ENCODE peak calls at places on chromosomes 11 and 22, in nine cellular contexts. One of them, this sample, is unnamed.

GRCh38 chr11:119737678-119738439 is 8.9 kb upstream of the NECTIN1 start:
- DNase-seq in stimulated activated CD4-positive, alpha-beta T cell treated with anti-CD3 and anti-CD28 coated beads, TNF-alpha, amount 100 ng/mL, for 24 hours: no peak
- DNase-seq in posterior vena cava: no peak
- DNase-seq in NCI-H1092: no peak
- DNase-seq in activated CD8-positive, alpha-beta memory T cell treated with anti-CD3 and anti-CD28 coated beads for 24 hours: no peak
- DNase-seq in Kasumi-1: no peak
- DNase-seq in Ammon's horn: no peak
- DNase-seq in T-helper 1 cell: no peak
- DNase-seq in H1: no peak
- DNase-seq in this sample: no peak

GRCh38 chr11:43053638-43054412 is 258.0 kb upstream of the API5 start:
- DNase-seq in stimulated activated CD4-positive, alpha-beta T cell treated with anti-CD3 and anti-CD28 coated beads, TNF-alpha, amount 100 ng/mL, for 24 hours: no peak
- DNase-seq in posterior vena cava: no peak
- DNase-seq in NCI-H1092: no peak
- DNase-seq in activated CD8-positive, alpha-beta memory T cell treated with anti-CD3 and anti-CD28 coated beads for 24 hours: no peak
- DNase-seq in Kasumi-1: no peak
- DNase-seq in Ammon's horn: no peak
- DNase-seq in T-helper 1 cell: no peak
- DNase-seq in H1: no peak
- DNase-seq in this sample: no peak

GRCh38 chr11:77187776-77188175 is 59.7 kb downstream of the MYO7A start:
- DNase-seq in stimulated activated CD4-positive, alpha-beta T cell treated with anti-CD3 and anti-CD28 coated beads, TNF-alpha, amount 100 ng/mL, for 24 hours: no peak
- DNase-seq in posterior vena cava: no peak
- DNase-seq in NCI-H1092: no peak
- DNase-seq in activated CD8-positive, alpha-beta memory T cell treated with anti-CD3 and anti-CD28 coated beads for 24 hours: no peak
- DNase-seq in Kasumi-1: no peak
- DNase-seq in Ammon's horn: no peak
- DNase-seq in T-helper 1 cell: no peak
- DNase-seq in H1: no peak
- DNase-seq in this sample: no peak

GRCh38 chr22:17910561-17911311 is 113.6 kb downstream of the MICAL3 start:
- DNase-seq in stimulated activated CD4-positive, alpha-beta T cell treated with anti-CD3 and anti-CD28 coated beads, TNF-alpha, amount 100 ng/mL, for 24 hours: no peak
- DNase-seq in posterior vena cava: peak
- DNase-seq in NCI-H1092: no peak
- DNase-seq in activated CD8-positive, alpha-beta memory T cell treated with anti-CD3 and anti-CD28 coated beads for 24 hours: no peak
- DNase-seq in Kasumi-1: no peak
- DNase-seq in Ammon's horn: peak
- DNase-seq in T-helper 1 cell: no peak
- DNase-seq in H1: peak
- DNase-seq in this sample: no peak

GRCh38 chr22:28344893-28345292 is 334.7 kb downstream of the TTC28 start:
- DNase-seq in stimulated activated CD4-positive, alpha-beta T cell treated with anti-CD3 and anti-CD28 coated beads, TNF-alpha, amount 100 ng/mL, for 24 hours: no peak
- DNase-seq in posterior vena cava: no peak
- DNase-seq in NCI-H1092: no peak
- DNase-seq in activated CD8-positive, alpha-beta memory T cell treated with anti-CD3 and anti-CD28 coated beads for 24 hours: no peak
- DNase-seq in Kasumi-1: no peak
- DNase-seq in Ammon's horn: no peak
- DNase-seq in T-helper 1 cell: no peak
- DNase-seq in H1: no peak
- DNase-seq in this sample: no peak

GRCh38 chr22:39242809-39243442 is 1.9 kb downstream of the PDGFB start:
- DNase-seq in stimulated activated CD4-positive, alpha-beta T cell treated with anti-CD3 and anti-CD28 coated beads, TNF-alpha, amount 100 ng/mL, for 24 hours: no peak
- DNase-seq in posterior vena cava: no peak
- DNase-seq in NCI-H1092: no peak
- DNase-seq in activated CD8-positive, alpha-beta memory T cell treated with anti-CD3 and anti-CD28 coated beads for 24 hours: no peak
- DNase-seq in Kasumi-1: no peak
- DNase-seq in Ammon's horn: no peak
- DNase-seq in T-helper 1 cell: peak
- DNase-seq in H1: peak
- DNase-seq in this sample: no peak

GRCh38 chr11:77129069-77129840 is 1.2 kb downstream of the MYO7A start:
- DNase-seq in stimulated activated CD4-positive, alpha-beta T cell treated with anti-CD3 and anti-CD28 coated beads, TNF-alpha, amount 100 ng/mL, for 24 hours: no peak
- DNase-seq in posterior vena cava: no peak
- DNase-seq in NCI-H1092: no peak
- DNase-seq in activated CD8-positive, alpha-beta memory T cell treated with anti-CD3 and anti-CD28 coated beads for 24 hours: no peak
- DNase-seq in Kasumi-1: no peak
- DNase-seq in Ammon's horn: no peak
- DNase-seq in T-helper 1 cell: no peak
- DNase-seq in H1: no peak
- DNase-seq in this sample: no peak

GRCh38 chr22:24355574-24355973 is 71.8 kb upstream of the ADORA2A start:
- DNase-seq in stimulated activated CD4-positive, alpha-beta T cell treated with anti-CD3 and anti-CD28 coated beads, TNF-alpha, amount 100 ng/mL, for 24 hours: no peak
- DNase-seq in posterior vena cava: no peak
- DNase-seq in NCI-H1092: no peak
- DNase-seq in activated CD8-positive, alpha-beta memory T cell treated with anti-CD3 and anti-CD28 coated beads for 24 hours: no peak
- DNase-seq in Kasumi-1: peak
- DNase-seq in Ammon's horn: no peak
- DNase-seq in T-helper 1 cell: no peak
- DNase-seq in H1: no peak
- DNase-seq in this sample: no peak

GRCh38 chr11:17986007-17986710 is 26.7 kb downstream of the SERGEF start:
- DNase-seq in stimulated activated CD4-positive, alpha-beta T cell treated with anti-CD3 and anti-CD28 coated beads, TNF-alpha, amount 100 ng/mL, for 24 hours: no peak
- DNase-seq in posterior vena cava: peak
- DNase-seq in NCI-H1092: no peak
- DNase-seq in activated CD8-positive, alpha-beta memory T cell treated with anti-CD3 and anti-CD28 coated beads for 24 hours: no peak
- DNase-seq in Kasumi-1: no peak
- DNase-seq in Ammon's horn: no peak
- DNase-seq in T-helper 1 cell: no peak
- DNase-seq in H1: no peak
- DNase-seq in this sample: no peak

GRCh38 chr11:2256293-2256913 is 14.0 kb downstream of the ASCL2 start:
- DNase-seq in stimulated activated CD4-positive, alpha-beta T cell treated with anti-CD3 and anti-CD28 coated beads, TNF-alpha, amount 100 ng/mL, for 24 hours: no peak
- DNase-seq in posterior vena cava: no peak
- DNase-seq in NCI-H1092: no peak
- DNase-seq in activated CD8-positive, alpha-beta memory T cell treated with anti-CD3 and anti-CD28 coated beads for 24 hours: peak
- DNase-seq in Kasumi-1: no peak
- DNase-seq in Ammon's horn: no peak
- DNase-seq in T-helper 1 cell: no peak
- DNase-seq in H1: no peak
- DNase-seq in this sample: no peak

GRCh38 chr11:30328676-30329075 is 5.8 kb downstream of the ARL14EP start:
- DNase-seq in stimulated activated CD4-positive, alpha-beta T cell treated with anti-CD3 and anti-CD28 coated beads, TNF-alpha, amount 100 ng/mL, for 24 hours: no peak
- DNase-seq in posterior vena cava: no peak
- DNase-seq in NCI-H1092: no peak
- DNase-seq in activated CD8-positive, alpha-beta memory T cell treated with anti-CD3 and anti-CD28 coated beads for 24 hours: no peak
- DNase-seq in Kasumi-1: no peak
- DNase-seq in Ammon's horn: no peak
- DNase-seq in T-helper 1 cell: no peak
- DNase-seq in H1: no peak
- DNase-seq in this sample: no peak

GRCh38 chr22:22817468-22818201 is 70.0 kb upstream of the IGLL5 start:
- DNase-seq in stimulated activated CD4-positive, alpha-beta T cell treated with anti-CD3 and anti-CD28 coated beads, TNF-alpha, amount 100 ng/mL, for 24 hours: no peak
- DNase-seq in posterior vena cava: no peak
- DNase-seq in NCI-H1092: no peak
- DNase-seq in activated CD8-positive, alpha-beta memory T cell treated with anti-CD3 and anti-CD28 coated beads for 24 hours: no peak
- DNase-seq in Kasumi-1: no peak
- DNase-seq in Ammon's horn: no peak
- DNase-seq in T-helper 1 cell: no peak
- DNase-seq in H1: no peak
- DNase-seq in this sample: no peak

GRCh38 chr11:125062931-125063428 is at the start of gene SLC37A2:
- DNase-seq in stimulated activated CD4-positive, alpha-beta T cell treated with anti-CD3 and anti-CD28 coated beads, TNF-alpha, amount 100 ng/mL, for 24 hours: no peak
- DNase-seq in posterior vena cava: peak
- DNase-seq in NCI-H1092: peak
- DNase-seq in activated CD8-positive, alpha-beta memory T cell treated with anti-CD3 and anti-CD28 coated beads for 24 hours: peak
- DNase-seq in Kasumi-1: peak
- DNase-seq in Ammon's horn: peak
- DNase-seq in T-helper 1 cell: no peak
- DNase-seq in H1: no peak
- DNase-seq in this sample: no peak

GRCh38 chr11:10298342-10298741 is 4.3 kb upstream of the SBF2 start:
- DNase-seq in stimulated activated CD4-positive, alpha-beta T cell treated with anti-CD3 and anti-CD28 coated beads, TNF-alpha, amount 100 ng/mL, for 24 hours: no peak
- DNase-seq in posterior vena cava: no peak
- DNase-seq in NCI-H1092: no peak
- DNase-seq in activated CD8-positive, alpha-beta memory T cell treated with anti-CD3 and anti-CD28 coated beads for 24 hours: no peak
- DNase-seq in Kasumi-1: peak
- DNase-seq in Ammon's horn: no peak
- DNase-seq in T-helper 1 cell: no peak
- DNase-seq in H1: no peak
- DNase-seq in this sample: no peak

GRCh38 chr11:117492578-117493251 is 165.1 kb downstream of the CEP164 start:
- DNase-seq in stimulated activated CD4-positive, alpha-beta T cell treated with anti-CD3 and anti-CD28 coated beads, TNF-alpha, amount 100 ng/mL, for 24 hours: no peak
- DNase-seq in posterior vena cava: no peak
- DNase-seq in NCI-H1092: no peak
- DNase-seq in activated CD8-positive, alpha-beta memory T cell treated with anti-CD3 and anti-CD28 coated beads for 24 hours: no peak
- DNase-seq in Kasumi-1: no peak
- DNase-seq in Ammon's horn: peak
- DNase-seq in T-helper 1 cell: no peak
- DNase-seq in H1: peak
- DNase-seq in this sample: no peak

GRCh38 chr11:62337682-62338181 is 484 bp downstream of the ASRGL1 start:
- DNase-seq in stimulated activated CD4-positive, alpha-beta T cell treated with anti-CD3 and anti-CD28 coated beads, TNF-alpha, amount 100 ng/mL, for 24 hours: no peak
- DNase-seq in posterior vena cava: peak
- DNase-seq in NCI-H1092: peak
- DNase-seq in activated CD8-positive, alpha-beta memory T cell treated with anti-CD3 and anti-CD28 coated beads for 24 hours: no peak
- DNase-seq in Kasumi-1: no peak
- DNase-seq in Ammon's horn: peak
- DNase-seq in T-helper 1 cell: no peak
- DNase-seq in H1: no peak
- DNase-seq in this sample: no peak

GRCh38 chr11:126124284-126124683 is 61.6 kb upstream of the CDON start:
- DNase-seq in stimulated activated CD4-positive, alpha-beta T cell treated with anti-CD3 and anti-CD28 coated beads, TNF-alpha, amount 100 ng/mL, for 24 hours: no peak
- DNase-seq in posterior vena cava: no peak
- DNase-seq in NCI-H1092: peak
- DNase-seq in activated CD8-positive, alpha-beta memory T cell treated with anti-CD3 and anti-CD28 coated beads for 24 hours: no peak
- DNase-seq in Kasumi-1: no peak
- DNase-seq in Ammon's horn: no peak
- DNase-seq in T-helper 1 cell: no peak
- DNase-seq in H1: no peak
- DNase-seq in this sample: no peak

GRCh38 chr11:64339754-64340408 is at the start of gene CCDC88B:
- DNase-seq in stimulated activated CD4-positive, alpha-beta T cell treated with anti-CD3 and anti-CD28 coated beads, TNF-alpha, amount 100 ng/mL, for 24 hours: peak
- DNase-seq in posterior vena cava: peak
- DNase-seq in NCI-H1092: no peak
- DNase-seq in activated CD8-positive, alpha-beta memory T cell treated with anti-CD3 and anti-CD28 coated beads for 24 hours: peak
- DNase-seq in Kasumi-1: peak
- DNase-seq in Ammon's horn: peak
- DNase-seq in T-helper 1 cell: peak
- DNase-seq in H1: no peak
- DNase-seq in this sample: no peak

GRCh38 chr11:106101797-106102196 is 24.3 kb downstream of the AASDHPPT start:
- DNase-seq in stimulated activated CD4-positive, alpha-beta T cell treated with anti-CD3 and anti-CD28 coated beads, TNF-alpha, amount 100 ng/mL, for 24 hours: no peak
- DNase-seq in posterior vena cava: no peak
- DNase-seq in NCI-H1092: no peak
- DNase-seq in activated CD8-positive, alpha-beta memory T cell treated with anti-CD3 and anti-CD28 coated beads for 24 hours: no peak
- DNase-seq in Kasumi-1: no peak
- DNase-seq in Ammon's horn: no peak
- DNase-seq in T-helper 1 cell: no peak
- DNase-seq in H1: no peak
- DNase-seq in this sample: no peak

GRCh38 chr11:102798012-102798746 is at the start of gene MMP1:
- DNase-seq in stimulated activated CD4-positive, alpha-beta T cell treated with anti-CD3 and anti-CD28 coated beads, TNF-alpha, amount 100 ng/mL, for 24 hours: no peak
- DNase-seq in posterior vena cava: no peak
- DNase-seq in NCI-H1092: no peak
- DNase-seq in activated CD8-positive, alpha-beta memory T cell treated with anti-CD3 and anti-CD28 coated beads for 24 hours: no peak
- DNase-seq in Kasumi-1: no peak
- DNase-seq in Ammon's horn: no peak
- DNase-seq in T-helper 1 cell: no peak
- DNase-seq in H1: no peak
- DNase-seq in this sample: no peak

GRCh38 chr11:66233301-66233700 is 35.1 kb upstream of the RAB1B start:
- DNase-seq in stimulated activated CD4-positive, alpha-beta T cell treated with anti-CD3 and anti-CD28 coated beads, TNF-alpha, amount 100 ng/mL, for 24 hours: no peak
- DNase-seq in posterior vena cava: no peak
- DNase-seq in NCI-H1092: no peak
- DNase-seq in activated CD8-positive, alpha-beta memory T cell treated with anti-CD3 and anti-CD28 coated beads for 24 hours: no peak
- DNase-seq in Kasumi-1: no peak
- DNase-seq in Ammon's horn: no peak
- DNase-seq in T-helper 1 cell: no peak
- DNase-seq in H1: no peak
- DNase-seq in this sample: no peak

GRCh38 chr22:33569547-33569946 is 350.7 kb downstream of the LARGE1 start:
- DNase-seq in stimulated activated CD4-positive, alpha-beta T cell treated with anti-CD3 and anti-CD28 coated beads, TNF-alpha, amount 100 ng/mL, for 24 hours: no peak
- DNase-seq in posterior vena cava: no peak
- DNase-seq in NCI-H1092: no peak
- DNase-seq in activated CD8-positive, alpha-beta memory T cell treated with anti-CD3 and anti-CD28 coated beads for 24 hours: no peak
- DNase-seq in Kasumi-1: no peak
- DNase-seq in Ammon's horn: no peak
- DNase-seq in T-helper 1 cell: no peak
- DNase-seq in H1: no peak
- DNase-seq in this sample: no peak

GRCh38 chr11:25737071-25737675 is 594.8 kb upstream of the ANO3 start:
- DNase-seq in stimulated activated CD4-positive, alpha-beta T cell treated with anti-CD3 and anti-CD28 coated beads, TNF-alpha, amount 100 ng/mL, for 24 hours: no peak
- DNase-seq in posterior vena cava: no peak
- DNase-seq in NCI-H1092: no peak
- DNase-seq in activated CD8-positive, alpha-beta memory T cell treated with anti-CD3 and anti-CD28 coated beads for 24 hours: no peak
- DNase-seq in Kasumi-1: no peak
- DNase-seq in Ammon's horn: no peak
- DNase-seq in T-helper 1 cell: no peak
- DNase-seq in H1: no peak
- DNase-seq in this sample: no peak

GRCh38 chr11:87259731-87260130 is 222.0 kb downstream of the TMEM135 start:
- DNase-seq in stimulated activated CD4-positive, alpha-beta T cell treated with anti-CD3 and anti-CD28 coated beads, TNF-alpha, amount 100 ng/mL, for 24 hours: no peak
- DNase-seq in posterior vena cava: no peak
- DNase-seq in NCI-H1092: no peak
- DNase-seq in activated CD8-positive, alpha-beta memory T cell treated with anti-CD3 and anti-CD28 coated beads for 24 hours: no peak
- DNase-seq in Kasumi-1: no peak
- DNase-seq in Ammon's horn: peak
- DNase-seq in T-helper 1 cell: no peak
- DNase-seq in H1: no peak
- DNase-seq in this sample: no peak

GRCh38 chr22:48320671-48321515 is 1506.8 kb downstream of the BRD1 start:
- DNase-seq in stimulated activated CD4-positive, alpha-beta T cell treated with anti-CD3 and anti-CD28 coated beads, TNF-alpha, amount 100 ng/mL, for 24 hours: no peak
- DNase-seq in posterior vena cava: peak
- DNase-seq in NCI-H1092: no peak
- DNase-seq in activated CD8-positive, alpha-beta memory T cell treated with anti-CD3 and anti-CD28 coated beads for 24 hours: no peak
- DNase-seq in Kasumi-1: no peak
- DNase-seq in Ammon's horn: no peak
- DNase-seq in T-helper 1 cell: no peak
- DNase-seq in H1: no peak
- DNase-seq in this sample: no peak

GRCh38 chr22:26751217-26751616 is 93.8 kb downstream of the MIAT start:
- DNase-seq in stimulated activated CD4-positive, alpha-beta T cell treated with anti-CD3 and anti-CD28 coated beads, TNF-alpha, amount 100 ng/mL, for 24 hours: no peak
- DNase-seq in posterior vena cava: no peak
- DNase-seq in NCI-H1092: peak
- DNase-seq in activated CD8-positive, alpha-beta memory T cell treated with anti-CD3 and anti-CD28 coated beads for 24 hours: no peak
- DNase-seq in Kasumi-1: no peak
- DNase-seq in Ammon's horn: peak
- DNase-seq in T-helper 1 cell: no peak
- DNase-seq in H1: peak
- DNase-seq in this sample: no peak

GRCh38 chr11:121762820-121763219 is 310.1 kb upstream of the SORL1-AS1 start:
- DNase-seq in stimulated activated CD4-positive, alpha-beta T cell treated with anti-CD3 and anti-CD28 coated beads, TNF-alpha, amount 100 ng/mL, for 24 hours: no peak
- DNase-seq in posterior vena cava: no peak
- DNase-seq in NCI-H1092: peak
- DNase-seq in activated CD8-positive, alpha-beta memory T cell treated with anti-CD3 and anti-CD28 coated beads for 24 hours: no peak
- DNase-seq in Kasumi-1: no peak
- DNase-seq in Ammon's horn: peak
- DNase-seq in T-helper 1 cell: no peak
- DNase-seq in H1: no peak
- DNase-seq in this sample: no peak

GRCh38 chr11:132423266-132423665 is 1052.9 kb downstream of the NTM start:
- DNase-seq in stimulated activated CD4-positive, alpha-beta T cell treated with anti-CD3 and anti-CD28 coated beads, TNF-alpha, amount 100 ng/mL, for 24 hours: no peak
- DNase-seq in posterior vena cava: no peak
- DNase-seq in NCI-H1092: peak
- DNase-seq in activated CD8-positive, alpha-beta memory T cell treated with anti-CD3 and anti-CD28 coated beads for 24 hours: no peak
- DNase-seq in Kasumi-1: no peak
- DNase-seq in Ammon's horn: no peak
- DNase-seq in T-helper 1 cell: no peak
- DNase-seq in H1: no peak
- DNase-seq in this sample: no peak

GRCh38 chr11:36222755-36223635 is 66.2 kb downstream of the COMMD9 start:
- DNase-seq in stimulated activated CD4-positive, alpha-beta T cell treated with anti-CD3 and anti-CD28 coated beads, TNF-alpha, amount 100 ng/mL, for 24 hours: no peak
- DNase-seq in posterior vena cava: no peak
- DNase-seq in NCI-H1092: no peak
- DNase-seq in activated CD8-positive, alpha-beta memory T cell treated with anti-CD3 and anti-CD28 coated beads for 24 hours: no peak
- DNase-seq in Kasumi-1: no peak
- DNase-seq in Ammon's horn: no peak
- DNase-seq in T-helper 1 cell: no peak
- DNase-seq in H1: no peak
- DNase-seq in this sample: no peak

GRCh38 chr11:109320595-109320994 is 101.4 kb upstream of the C11orf87 start:
- DNase-seq in stimulated activated CD4-positive, alpha-beta T cell treated with anti-CD3 and anti-CD28 coated beads, TNF-alpha, amount 100 ng/mL, for 24 hours: no peak
- DNase-seq in posterior vena cava: no peak
- DNase-seq in NCI-H1092: no peak
- DNase-seq in activated CD8-positive, alpha-beta memory T cell treated with anti-CD3 and anti-CD28 coated beads for 24 hours: no peak
- DNase-seq in Kasumi-1: no peak
- DNase-seq in Ammon's horn: no peak
- DNase-seq in T-helper 1 cell: no peak
- DNase-seq in H1: no peak
- DNase-seq in this sample: no peak

GRCh38 chr22:29934596-29934995 is 51.6 kb downstream of the MTMR3 start:
- DNase-seq in stimulated activated CD4-positive, alpha-beta T cell treated with anti-CD3 and anti-CD28 coated beads, TNF-alpha, amount 100 ng/mL, for 24 hours: no peak
- DNase-seq in posterior vena cava: no peak
- DNase-seq in NCI-H1092: no peak
- DNase-seq in activated CD8-positive, alpha-beta memory T cell treated with anti-CD3 and anti-CD28 coated beads for 24 hours: no peak
- DNase-seq in Kasumi-1: no peak
- DNase-seq in Ammon's horn: no peak
- DNase-seq in T-helper 1 cell: no peak
- DNase-seq in H1: no peak
- DNase-seq in this sample: no peak

This sample was measured in NCI-H2081 treated with DMSO at 0.1 percent for 48 hours.